ENCODE peak calls at places on chromosomes 16 and 17, in ten cellular contexts. M is heart right ventricle; E is endothelial cell; G is fibroblast of gingiva; Z is mucosa of descending colon; N is stimulated activated CD8-positive, alpha-beta memory T cell treated with anti-CD3 and anti-CD28 coated beads, Interleukin-15, amount 100 ng/mL, for 24 hours; Y is nucleus accumbens; H is small intestine; A is activated naive CD4-positive, alpha-beta T cell treated with Interleukin-2 at 50 U/mL for 16 hours; P is glomerular endothelial cell. C is an unnamed sample.

GRCh38 chr17:63537001-63537400 is 13.3 kb upstream of the DCAF7 start:
- DNase-seq in M (no peak), E (no peak), G (no peak), Z (no peak), N (no peak), Y (no peak), H (no peak), A (no peak), P (no peak), C (no peak)

GRCh38 chr17:34360571-34360970 is 2.5 kb downstream of the CCL1 start:
- DNase-seq in M (no peak), E (no peak), G (no peak), Z (no peak), N (no peak), Y (no peak), H (no peak), A (no peak), P (no peak), C (no peak)

GRCh38 chr16:55035037-55035436 is 104.4 kb downstream of the IRX5 start:
- DNase-seq in M (no peak), E (peak), G (no peak), Z (peak), N (peak), Y (no peak), H (peak), A (no peak), P (no peak), C (peak)

GRCh38 chr17:77352996-77353395 is 212.2 kb downstream of the SEC14L1 start:
- DNase-seq in M (no peak), E (no peak), G (no peak), Z (peak), N (no peak), Y (no peak), H (no peak), A (no peak), P (no peak), C (no peak)

GRCh38 chr17:2410951-2411350 is 10.1 kb upstream of the MNT start:
- DNase-seq in M (no peak), E (no peak), G (no peak), Z (no peak), N (no peak), Y (no peak), H (no peak), A (no peak), P (no peak), C (no peak)

GRCh38 chr17:48612854-48613691 is 2.0 kb downstream of the HOXB8 start:
- DNase-seq in M (no peak), E (no peak), G (no peak), Z (no peak), N (no peak), Y (no peak), H (no peak), A (peak), P (no peak), C (peak)

GRCh38 chr16:70495425-70496182 is 27.8 kb downstream of the COG4 start:
- DNase-seq in M (no peak), E (no peak), G (no peak), Z (no peak), N (no peak), Y (no peak), H (peak), A (no peak), P (no peak), C (no peak)

GRCh38 chr17:49965522-49965905 is 3.5 kb upstream of the DLX4 start:
- DNase-seq in M (no peak), E (no peak), G (no peak), Z (no peak), N (no peak), Y (no peak), H (no peak), A (no peak), P (no peak), C (no peak)

GRCh38 chr16:51222016-51222415 is 70.9 kb upstream of the SALL1 start:
- DNase-seq in M (no peak), E (no peak), G (no peak), Z (no peak), N (no peak), Y (no peak), H (no peak), A (no peak), P (no peak), C (no peak)

GRCh38 chr17:59893617-59894100 is 738 bp downstream of the RPS6KB1 start:
- DNase-seq in M (no peak), E (peak), G (no peak), Z (no peak), N (no peak), Y (no peak), H (no peak), A (no peak), P (no peak), C (no peak)

GRCh38 chr16:21194771-21195301 is 16.5 kb downstream of the ZP2 start:
- DNase-seq in M (no peak), E (no peak), G (peak), Z (no peak), N (no peak), Y (peak), H (no peak), A (no peak), P (no peak), C (no peak)